ENCODE peak calls at places on chromosome 16, in seven cellular contexts. One of them, this sample, is unnamed.

GRCh38 chr16:84511821-84512220 is 7.4 kb upstream of the MEAK7 start:
- DNase-seq in nephron progenitor cell: no peak
- DNase-seq in activated CD8-positive, alpha-beta T cell treated with anti-CD3 and anti-CD28 coated beads, Interleukin-2, amount 10 ng/mL, durations not matched to agents 7 days and 5 days: no peak
- DNase-seq in DND-41: no peak
- DNase-seq in pulmonary artery endothelial cell: no peak
- DNase-seq in Caki2: no peak
- DNase-seq in T1000: no peak
- DNase-seq in this sample: no peak

GRCh38 chr16:84795338-84796053 is 24.3 kb upstream of the CRISPLD2 start:
- DNase-seq in Caki2: no peak
- DNase-seq in DND-41: no peak
- DNase-seq in T1000: no peak
- DNase-seq in pulmonary artery endothelial cell: peak
- DNase-seq in nephron progenitor cell: no peak
- DNase-seq in activated CD8-positive, alpha-beta T cell treated with anti-CD3 and anti-CD28 coated beads, Interleukin-2, amount 10 ng/mL, durations not matched to agents 7 days and 5 days: no peak
- DNase-seq in this sample: no peak

GRCh38 chr16:68711421-68712139 is 25.5 kb upstream of the CDH1 start:
- DNase-seq in Caki2: no peak
- DNase-seq in activated CD8-positive, alpha-beta T cell treated with anti-CD3 and anti-CD28 coated beads, Interleukin-2, amount 10 ng/mL, durations not matched to agents 7 days and 5 days: no peak
- DNase-seq in nephron progenitor cell: no peak
- DNase-seq in T1000: no peak
- DNase-seq in DND-41: no peak
- DNase-seq in pulmonary artery endothelial cell: no peak
- DNase-seq in this sample: no peak

GRCh38 chr16:27174007-27174406 is 29.3 kb upstream of the KDM8 start:
- DNase-seq in activated CD8-positive, alpha-beta T cell treated with anti-CD3 and anti-CD28 coated beads, Interleukin-2, amount 10 ng/mL, durations not matched to agents 7 days and 5 days: peak
- DNase-seq in T1000: no peak
- DNase-seq in DND-41: peak
- DNase-seq in pulmonary artery endothelial cell: no peak
- DNase-seq in nephron progenitor cell: no peak
- DNase-seq in Caki2: no peak
- DNase-seq in this sample: no peak

GRCh38 chr16:23691483-23692189 is 12.9 kb downstream of the PLK1 start:
- DNase-seq in activated CD8-positive, alpha-beta T cell treated with anti-CD3 and anti-CD28 coated beads, Interleukin-2, amount 10 ng/mL, durations not matched to agents 7 days and 5 days: no peak
- DNase-seq in pulmonary artery endothelial cell: no peak
- DNase-seq in Caki2: peak
- DNase-seq in T1000: no peak
- DNase-seq in nephron progenitor cell: no peak
- DNase-seq in DND-41: no peak
- DNase-seq in this sample: no peak

GRCh38 chr16:67883146-67883871 is 1.4 kb upstream of the NRN1L start:
- DNase-seq in nephron progenitor cell: no peak
- DNase-seq in pulmonary artery endothelial cell: no peak
- DNase-seq in T1000: no peak
- DNase-seq in activated CD8-positive, alpha-beta T cell treated with anti-CD3 and anti-CD28 coated beads, Interleukin-2, amount 10 ng/mL, durations not matched to agents 7 days and 5 days: no peak
- DNase-seq in DND-41: no peak
- DNase-seq in Caki2: no peak
- DNase-seq in this sample: no peak

GRCh38 chr16:10741844-10742243 is 1.8 kb upstream of the NUBP1 start:
- DNase-seq in Caki2: no peak
- DNase-seq in nephron progenitor cell: no peak
- DNase-seq in T1000: no peak
- DNase-seq in pulmonary artery endothelial cell: no peak
- DNase-seq in DND-41: no peak
- DNase-seq in activated CD8-positive, alpha-beta T cell treated with anti-CD3 and anti-CD28 coated beads, Interleukin-2, amount 10 ng/mL, durations not matched to agents 7 days and 5 days: no peak
- DNase-seq in this sample: no peak

GRCh38 chr16:85520853-85521736 is 92.0 kb upstream of the GSE1 start:
- DNase-seq in Caki2: no peak
- DNase-seq in activated CD8-positive, alpha-beta T cell treated with anti-CD3 and anti-CD28 coated beads, Interleukin-2, amount 10 ng/mL, durations not matched to agents 7 days and 5 days: no peak
- DNase-seq in nephron progenitor cell: no peak
- DNase-seq in pulmonary artery endothelial cell: no peak
- DNase-seq in T1000: no peak
- DNase-seq in DND-41: no peak
- DNase-seq in this sample: no peak

GRCh38 chr16:67641779-67642708 is 2.9 kb upstream of the CARMIL2 start:
- DNase-seq in pulmonary artery endothelial cell: no peak
- DNase-seq in DND-41: no peak
- DNase-seq in Caki2: no peak
- DNase-seq in T1000: no peak
- DNase-seq in activated CD8-positive, alpha-beta T cell treated with anti-CD3 and anti-CD28 coated beads, Interleukin-2, amount 10 ng/mL, durations not matched to agents 7 days and 5 days: no peak
- DNase-seq in nephron progenitor cell: no peak
- DNase-seq in this sample: no peak

GRCh38 chr16:85300451-85300968 is 188.2 kb upstream of the CIBAR2 start:
- DNase-seq in T1000: no peak
- DNase-seq in Caki2: no peak
- DNase-seq in nephron progenitor cell: no peak
- DNase-seq in DND-41: no peak
- DNase-seq in pulmonary artery endothelial cell: no peak
- DNase-seq in activated CD8-positive, alpha-beta T cell treated with anti-CD3 and anti-CD28 coated beads, Interleukin-2, amount 10 ng/mL, durations not matched to agents 7 days and 5 days: no peak
- DNase-seq in this sample: no peak

GRCh38 chr16:84344781-84345180 is 23.6 kb upstream of the ATP2C2 start:
- DNase-seq in activated CD8-positive, alpha-beta T cell treated with anti-CD3 and anti-CD28 coated beads, Interleukin-2, amount 10 ng/mL, durations not matched to agents 7 days and 5 days: no peak
- DNase-seq in T1000: no peak
- DNase-seq in Caki2: no peak
- DNase-seq in pulmonary artery endothelial cell: no peak
- DNase-seq in nephron progenitor cell: no peak
- DNase-seq in DND-41: no peak
- DNase-seq in this sample: no peak

GRCh38 chr16:81136331-81137011 is 40.3 kb upstream of the GCSH start:
- DNase-seq in activated CD8-positive, alpha-beta T cell treated with anti-CD3 and anti-CD28 coated beads, Interleukin-2, amount 10 ng/mL, durations not matched to agents 7 days and 5 days: no peak
- DNase-seq in nephron progenitor cell: no peak
- DNase-seq in pulmonary artery endothelial cell: no peak
- DNase-seq in Caki2: no peak
- DNase-seq in DND-41: no peak
- DNase-seq in T1000: no peak
- DNase-seq in this sample: no peak

GRCh38 chr16:23014592-23014991 is 134.7 kb downstream of the USP31 start:
- DNase-seq in nephron progenitor cell: no peak
- DNase-seq in pulmonary artery endothelial cell: no peak
- DNase-seq in DND-41: no peak
- DNase-seq in activated CD8-positive, alpha-beta T cell treated with anti-CD3 and anti-CD28 coated beads, Interleukin-2, amount 10 ng/mL, durations not matched to agents 7 days and 5 days: no peak
- DNase-seq in T1000: no peak
- DNase-seq in Caki2: no peak
- DNase-seq in this sample: no peak

GRCh38 chr16:3212006-3212405 is 23.0 kb downstream of the ZNF200 start:
- DNase-seq in DND-41: no peak
- DNase-seq in T1000: no peak
- DNase-seq in Caki2: no peak
- DNase-seq in pulmonary artery endothelial cell: no peak
- DNase-seq in nephron progenitor cell: no peak
- DNase-seq in activated CD8-positive, alpha-beta T cell treated with anti-CD3 and anti-CD28 coated beads, Interleukin-2, amount 10 ng/mL, durations not matched to agents 7 days and 5 days: no peak
- DNase-seq in this sample: no peak

GRCh38 chr16:81530296-81530721 is 85.7 kb downstream of the CMIP start:
- DNase-seq in pulmonary artery endothelial cell: no peak
- DNase-seq in Caki2: no peak
- DNase-seq in DND-41: no peak
- DNase-seq in T1000: no peak
- DNase-seq in nephron progenitor cell: no peak
- DNase-seq in activated CD8-positive, alpha-beta T cell treated with anti-CD3 and anti-CD28 coated beads, Interleukin-2, amount 10 ng/mL, durations not matched to agents 7 days and 5 days: no peak
- DNase-seq in this sample: no peak

GRCh38 chr16:86755571-86756006 is 177.2 kb downstream of the FOXL1 start:
- DNase-seq in DND-41: no peak
- DNase-seq in T1000: no peak
- DNase-seq in pulmonary artery endothelial cell: no peak
- DNase-seq in Caki2: no peak
- DNase-seq in nephron progenitor cell: no peak
- DNase-seq in activated CD8-positive, alpha-beta T cell treated with anti-CD3 and anti-CD28 coated beads, Interleukin-2, amount 10 ng/mL, durations not matched to agents 7 days and 5 days: no peak
- DNase-seq in this sample: no peak

GRCh38 chr16:17828012-17828411 is 357.3 kb upstream of the XYLT1 start:
- DNase-seq in DND-41: no peak
- DNase-seq in T1000: no peak
- DNase-seq in pulmonary artery endothelial cell: no peak
- DNase-seq in activated CD8-positive, alpha-beta T cell treated with anti-CD3 and anti-CD28 coated beads, Interleukin-2, amount 10 ng/mL, durations not matched to agents 7 days and 5 days: no peak
- DNase-seq in Caki2: peak
- DNase-seq in nephron progenitor cell: no peak
- DNase-seq in this sample: no peak

GRCh38 chr16:65113441-65113840 is 8.4 kb downstream of the CDH11 start:
- DNase-seq in T1000: no peak
- DNase-seq in DND-41: no peak
- DNase-seq in pulmonary artery endothelial cell: no peak
- DNase-seq in nephron progenitor cell: no peak
- DNase-seq in activated CD8-positive, alpha-beta T cell treated with anti-CD3 and anti-CD28 coated beads, Interleukin-2, amount 10 ng/mL, durations not matched to agents 7 days and 5 days: no peak
- DNase-seq in Caki2: no peak
- DNase-seq in this sample: no peak

GRCh38 chr16:64144612-64145011 is 977.3 kb downstream of the CDH11 start:
- DNase-seq in T1000: no peak
- DNase-seq in DND-41: no peak
- DNase-seq in activated CD8-positive, alpha-beta T cell treated with anti-CD3 and anti-CD28 coated beads, Interleukin-2, amount 10 ng/mL, durations not matched to agents 7 days and 5 days: no peak
- DNase-seq in nephron progenitor cell: no peak
- DNase-seq in pulmonary artery endothelial cell: no peak
- DNase-seq in Caki2: no peak
- DNase-seq in this sample: no peak

GRCh38 chr16:7137560-7138330 is 194.9 kb upstream of the RBFOX1 start:
- DNase-seq in nephron progenitor cell: no peak
- DNase-seq in Caki2: peak
- DNase-seq in DND-41: no peak
- DNase-seq in T1000: no peak
- DNase-seq in pulmonary artery endothelial cell: no peak
- DNase-seq in activated CD8-positive, alpha-beta T cell treated with anti-CD3 and anti-CD28 coated beads, Interleukin-2, amount 10 ng/mL, durations not matched to agents 7 days and 5 days: no peak
- DNase-seq in this sample: no peak

GRCh38 chr16:19559242-19559910 is 3.9 kb downstream of the VPS35L start:
- DNase-seq in activated CD8-positive, alpha-beta T cell treated with anti-CD3 and anti-CD28 coated beads, Interleukin-2, amount 10 ng/mL, durations not matched to agents 7 days and 5 days: peak
- DNase-seq in Caki2: peak
- DNase-seq in DND-41: no peak
- DNase-seq in T1000: no peak
- DNase-seq in nephron progenitor cell: peak
- DNase-seq in pulmonary artery endothelial cell: no peak
- DNase-seq in this sample: peak

GRCh38 chr16:68090526-68090925 is 5.4 kb downstream of the NFATC3 start:
- DNase-seq in pulmonary artery endothelial cell: no peak
- DNase-seq in Caki2: no peak
- DNase-seq in T1000: no peak
- DNase-seq in activated CD8-positive, alpha-beta T cell treated with anti-CD3 and anti-CD28 coated beads, Interleukin-2, amount 10 ng/mL, durations not matched to agents 7 days and 5 days: no peak
- DNase-seq in DND-41: no peak
- DNase-seq in nephron progenitor cell: no peak
- DNase-seq in this sample: no peak

GRCh38 chr16:11198817-11199216 is 57.2 kb downstream of the SOCS1 start:
- DNase-seq in DND-41: no peak
- DNase-seq in Caki2: peak
- DNase-seq in activated CD8-positive, alpha-beta T cell treated with anti-CD3 and anti-CD28 coated beads, Interleukin-2, amount 10 ng/mL, durations not matched to agents 7 days and 5 days: peak
- DNase-seq in nephron progenitor cell: no peak
- DNase-seq in T1000: no peak
- DNase-seq in pulmonary artery endothelial cell: no peak
- DNase-seq in this sample: no peak

GRCh38 chr16:25198021-25198420 is 18.7 kb upstream of the AQP8 start:
- DNase-seq in nephron progenitor cell: no peak
- DNase-seq in pulmonary artery endothelial cell: no peak
- DNase-seq in DND-41: no peak
- DNase-seq in activated CD8-positive, alpha-beta T cell treated with anti-CD3 and anti-CD28 coated beads, Interleukin-2, amount 10 ng/mL, durations not matched to agents 7 days and 5 days: no peak
- DNase-seq in T1000: peak
- DNase-seq in Caki2: peak
- DNase-seq in this sample: no peak

GRCh38 chr16:57788252-57788841 is 13.9 kb downstream of the KIFC3 start:
- DNase-seq in pulmonary artery endothelial cell: no peak
- DNase-seq in Caki2: no peak
- DNase-seq in activated CD8-positive, alpha-beta T cell treated with anti-CD3 and anti-CD28 coated beads, Interleukin-2, amount 10 ng/mL, durations not matched to agents 7 days and 5 days: no peak
- DNase-seq in nephron progenitor cell: no peak
- DNase-seq in DND-41: no peak
- DNase-seq in T1000: no peak
- DNase-seq in this sample: no peak

GRCh38 chr16:6484121-6484520 is 848.5 kb upstream of the RBFOX1 start:
- DNase-seq in DND-41: no peak
- DNase-seq in activated CD8-positive, alpha-beta T cell treated with anti-CD3 and anti-CD28 coated beads, Interleukin-2, amount 10 ng/mL, durations not matched to agents 7 days and 5 days: no peak
- DNase-seq in T1000: no peak
- DNase-seq in Caki2: no peak
- DNase-seq in pulmonary artery endothelial cell: no peak
- DNase-seq in nephron progenitor cell: no peak
- DNase-seq in this sample: no peak

GRCh38 chr16:4410335-4411075 is 5.9 kb downstream of the CORO7 start:
- DNase-seq in T1000: no peak
- DNase-seq in Caki2: no peak
- DNase-seq in DND-41: no peak
- DNase-seq in nephron progenitor cell: no peak
- DNase-seq in activated CD8-positive, alpha-beta T cell treated with anti-CD3 and anti-CD28 coated beads, Interleukin-2, amount 10 ng/mL, durations not matched to agents 7 days and 5 days: no peak
- DNase-seq in pulmonary artery endothelial cell: peak
- DNase-seq in this sample: no peak

GRCh38 chr16:7615565-7615964 is 282.9 kb downstream of the RBFOX1 start:
- DNase-seq in activated CD8-positive, alpha-beta T cell treated with anti-CD3 and anti-CD28 coated beads, Interleukin-2, amount 10 ng/mL, durations not matched to agents 7 days and 5 days: no peak
- DNase-seq in Caki2: no peak
- DNase-seq in DND-41: no peak
- DNase-seq in pulmonary artery endothelial cell: no peak
- DNase-seq in T1000: no peak
- DNase-seq in nephron progenitor cell: no peak
- DNase-seq in this sample: no peak

GRCh38 chr16:57479422-57480126 is 6.7 kb downstream of the DOK4 start:
- DNase-seq in DND-41: no peak
- DNase-seq in Caki2: peak
- DNase-seq in activated CD8-positive, alpha-beta T cell treated with anti-CD3 and anti-CD28 coated beads, Interleukin-2, amount 10 ng/mL, durations not matched to agents 7 days and 5 days: no peak
- DNase-seq in pulmonary artery endothelial cell: no peak
- DNase-seq in nephron progenitor cell: peak
- DNase-seq in T1000: no peak
- DNase-seq in this sample: peak

GRCh38 chr16:80806957-80807356 is 2.6 kb upstream of the CDYL2 start:
- DNase-seq in Caki2: no peak
- DNase-seq in T1000: peak
- DNase-seq in DND-41: no peak
- DNase-seq in activated CD8-positive, alpha-beta T cell treated with anti-CD3 and anti-CD28 coated beads, Interleukin-2, amount 10 ng/mL, durations not matched to agents 7 days and 5 days: peak
- DNase-seq in nephron progenitor cell: no peak
- DNase-seq in pulmonary artery endothelial cell: peak
- DNase-seq in this sample: no peak

This sample was measured in neural progenitor cell.